ENCODE peak calls at places on chromosomes 5 and 9, in nine cellular contexts. C, A, Q, H, M, Z, E, S and T are unnamed samples.

GRCh38 chr5:79802995-79803394 is 113.4 kb downstream of the CMYA5 start:
- DNase-seq in C (no peak), A (no peak), Q (no peak), H (no peak), M (no peak), Z (no peak), E (no peak), S (no peak), T (no peak)

GRCh38 chr5:174687503-174687902 is 36.9 kb upstream of the MSX2 start:
- DNase-seq in C (no peak), A (no peak), Q (no peak), H (no peak), M (no peak), Z (no peak), E (no peak), S (no peak), T (no peak)

GRCh38 chr5:6827815-6828214 is 114.6 kb downstream of the TENT4A start:
- DNase-seq in C (peak), A (no peak), Q (no peak), H (no peak), M (no peak), Z (no peak), E (no peak), S (no peak), T (no peak)

GRCh38 chr5:174355208-174355612 is 309.7 kb downstream of the NSG2 start:
- DNase-seq in C (no peak), A (no peak), Q (peak), H (peak), M (no peak), Z (no peak), E (no peak), S (no peak), T (peak)

GRCh38 chr5:132056610-132057497 is 3.6 kb upstream of the IL3 start:
- DNase-seq in C (no peak), A (no peak), Q (no peak), H (no peak), M (no peak), Z (no peak), E (no peak), S (no peak), T (no peak)

GRCh38 chr9:6461619-6462018 is 48.6 kb downstream of the UHRF2 start:
- DNase-seq in C (no peak), A (no peak), Q (no peak), H (no peak), M (no peak), Z (no peak), E (no peak), S (no peak), T (no peak)

GRCh38 chr5:120007619-120008018 is 378.3 kb downstream of the FAM170A start:
- DNase-seq in C (no peak), A (no peak), Q (no peak), H (no peak), M (no peak), Z (no peak), E (no peak), S (no peak), T (no peak)

GRCh38 chr5:135831439-135832262 is 2.8 kb upstream of the SLC25A48 start:
- DNase-seq in C (no peak), A (no peak), Q (no peak), H (no peak), M (no peak), Z (no peak), E (no peak), S (no peak), T (no peak)

GRCh38 chr5:659496-660263 is 33.5 kb downstream of the TPPP start:
- DNase-seq in C (no peak), A (no peak), Q (no peak), H (no peak), M (no peak), Z (no peak), E (no peak), S (no peak), T (no peak)

GRCh38 chr9:135440620-135441019 is 39.0 kb upstream of the PPP1R26 start:
- DNase-seq in C (no peak), A (no peak), Q (no peak), H (peak), M (no peak), Z (peak), E (no peak), S (no peak), T (no peak)

GRCh38 chr5:96142786-96143434 is 181.3 kb upstream of the ELL2 start:
- DNase-seq in C (no peak), A (no peak), Q (peak), H (peak), M (no peak), Z (no peak), E (no peak), S (no peak), T (peak)

GRCh38 chr5:147093138-147093537 is 141.7 kb upstream of the STK32A start:
- DNase-seq in C (no peak), A (no peak), Q (peak), H (peak), M (no peak), Z (no peak), E (no peak), S (no peak), T (peak)

GRCh38 chr5:151661096-151661495 is 25.6 kb downstream of the SPARC start:
- DNase-seq in C (no peak), A (no peak), Q (peak), H (no peak), M (no peak), Z (no peak), E (no peak), S (no peak), T (no peak)

GRCh38 chr5:176771102-176771845 is 39.1 kb upstream of the UNC5A start:
- DNase-seq in C (no peak), A (no peak), Q (no peak), H (no peak), M (no peak), Z (no peak), E (no peak), S (no peak), T (no peak)

GRCh38 chr5:180455872-180456271 is 38.3 kb upstream of the CNOT6 start:
- DNase-seq in C (no peak), A (no peak), Q (no peak), H (no peak), M (no peak), Z (no peak), E (no peak), S (no peak), T (no peak)

GRCh38 chr9:137167752-137168574 is 1.9 kb downstream of the LRRC26 start:
- DNase-seq in C (no peak), A (no peak), Q (peak), H (no peak), M (no peak), Z (peak), E (no peak), S (no peak), T (no peak)

GRCh38 chr5:92402045-92402444 is 1018.9 kb upstream of the ARRDC3 start:
- DNase-seq in C (no peak), A (no peak), Q (peak), H (peak), M (no peak), Z (no peak), E (no peak), S (no peak), T (no peak)

GRCh38 chr9:93897075-93897970 is 57.8 kb downstream of the BARX1 start:
- DNase-seq in C (no peak), A (no peak), Q (no peak), H (no peak), M (no peak), Z (no peak), E (no peak), S (no peak), T (no peak)